ENCODE peak calls at places on chromosomes 3 and 15, in four cellular contexts. R is iPS DF 6.9; G is sigmoid colon; W is CD8-positive, alpha-beta memory T cell. F is an unnamed sample. For H3K4me1, the result is how much of the 10 kb centered on the place peaks cover.

GRCh38 chr15:41115088-41115651 is 910 bp downstream of the INO80 start:
- DNase-seq in R (peak), G (no peak), W (peak), F (no peak)

GRCh38 chr3:194128202-194128907 is 7.6 kb upstream of the HES1 start:
- DNase-seq in R (no peak), G (no peak), W (no peak), F (no peak)

GRCh38 chr3:4774531-4774930 is 204.7 kb upstream of the BHLHE40 start:
- DNase-seq in R (no peak), G (no peak), W (no peak), F (no peak)

GRCh38 chr3:46334911-46335478 is 18.9 kb upstream of the CCR2 start:
- DNase-seq in R (no peak), G (no peak), W (no peak), F (no peak)

GRCh38 chr15:83926116-83926515 is 272.2 kb downstream of the ADAMTSL3 start:
- DNase-seq in R (no peak), G (no peak), W (no peak), F (no peak)

GRCh38 chr3:48897401-48898376 is 993 bp downstream of the SLC25A20 start:
- DNase-seq in R (no peak), G (no peak), W (peak), F (peak)

GRCh38 chr3:171172070-171172469 is 145.6 kb upstream of the SLC2A2 start:
- DNase-seq in R (no peak), G (no peak), W (no peak), F (no peak)

GRCh38 chr15:57335326-57336118 is 40.8 kb upstream of the CGNL1 start:
- DNase-seq in R (no peak), G (no peak), W (no peak), F (no peak)

GRCh38 chr3:48215876-48216275 is 7.4 kb upstream of the CAMP start:
- DNase-seq in R (no peak), G (peak), W (no peak), F (no peak)

GRCh38 chr3:39143051-39143885 is 10.1 kb downstream of the CSRNP1 start:
- DNase-seq in R (no peak), G (peak), W (no peak), F (no peak)

GRCh38 chr15:62165029-62165792 is at the start of gene C2CD4B:
- DNase-seq in R (no peak), G (no peak), W (no peak), F (no peak)

GRCh38 chr3:196537319-196537984 is 22.3 kb upstream of the SMCO1 start:
- DNase-seq in R (no peak), G (no peak), W (peak), F (peak)

GRCh38 chr15:63933522-63933921 is 99.8 kb upstream of the HERC1 start:
- DNase-seq in R (no peak), G (no peak), W (no peak), F (no peak)

GRCh38 chr3:149442845-149443544 is 31.5 kb upstream of the TM4SF4 start:
- DNase-seq in R (no peak), G (no peak), W (no peak), F (no peak)

GRCh38 chr3:44104668-44105321 is 136.9 kb upstream of the TOPAZ1 start:
- DNase-seq in R (no peak), G (no peak), W (no peak), F (no peak)

GRCh38 chr3:16841906-16842709 is 42.6 kb upstream of the PLCL2 start:
- DNase-seq in R (no peak), G (peak), W (peak), F (peak)

GRCh38 chr3:137769321-137770065 is 5.4 kb downstream of the SOX14 start:
- DNase-seq in R (no peak), G (no peak), W (no peak), F (no peak)

GRCh38 chr3:197335428-197336132 is 37.2 kb upstream of the DLG1 start:
- DNase-seq in R (no peak), G (no peak), W (no peak), F (no peak)

GRCh38 chr3:139934557-139935070 is 371 bp upstream of the CLSTN2 start:
- DNase-seq in R (peak), G (peak), W (no peak), F (no peak)

GRCh38 chr3:113151475-113152031 is 59.8 kb upstream of the BOC start:
- DNase-seq in R (no peak), G (peak), W (no peak), F (no peak)

GRCh38 chr3:44198265-44198956 is 43.3 kb upstream of the TOPAZ1 start:
- DNase-seq in R (peak), G (no peak), W (peak), F (peak)

GRCh38 chr15:53880353-53880752 is 97.9 kb upstream of the UNC13C start:
- DNase-seq in R (no peak), G (no peak), W (no peak), F (no peak)

GRCh38 chr3:194565597-194566190 is 67.5 kb downstream of the TMEM44 start:
- DNase-seq in R (no peak), G (no peak), W (no peak), F (no peak)

GRCh38 chr3:140941090-140941433 is 574 bp upstream of the SLC25A36 start:
- DNase-seq in R (no peak), G (no peak), W (no peak), F (no peak)

GRCh38 chr3:131083190-131083863 is 56.6 kb downstream of the NEK11 start:
- DNase-seq in R (no peak), G (peak), W (no peak), F (no peak)

GRCh38 chr3:196707566-196707965 is 4.5 kb downstream of the CEP19 start:
- DNase-seq in R (no peak), G (no peak), W (no peak), F (no peak)

GRCh38 chr15:95845862-95846515 is 484.5 kb upstream of the NR2F2 start:
- DNase-seq in R (no peak), G (no peak), W (no peak), F (no peak)

GRCh38 chr3:152399374-152399773 is 130.6 kb downstream of the MBNL1 start:
- DNase-seq in R (no peak), G (no peak), W (no peak), F (no peak)

GRCh38 chr3:152396867-152397266 is 128.1 kb downstream of the MBNL1 start:
- DNase-seq in R (no peak), G (no peak), W (no peak), F (no peak)

GRCh38 chr3:152395764-152396163 is 127.0 kb downstream of the MBNL1 start:
- DNase-seq in R (no peak), G (no peak), W (no peak), F (no peak)

GRCh38 chr3:152400912-152401311 is 132.2 kb downstream of the MBNL1 start:
- DNase-seq in R (no peak), G (no peak), W (no peak), F (no peak)

DNA sequence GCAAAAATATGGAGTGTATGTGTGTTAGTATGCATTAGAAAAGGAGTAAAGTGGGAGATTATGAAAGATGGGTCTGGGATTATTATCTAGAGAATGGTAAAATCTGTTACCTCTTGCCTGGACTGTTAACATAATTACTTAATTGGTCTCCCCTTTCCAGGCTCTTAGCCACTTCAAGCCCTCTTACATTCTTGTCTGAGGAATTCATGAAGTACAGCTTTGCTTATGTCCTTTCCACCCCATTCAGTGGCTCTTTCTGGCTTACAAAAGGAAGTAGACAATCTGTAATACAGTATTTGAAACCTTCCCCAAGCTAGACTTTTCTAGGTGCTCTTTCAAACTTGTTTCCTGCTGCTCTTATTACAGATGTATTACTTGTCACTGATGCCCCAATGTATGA is 129.8 kb downstream of the MBNL1 start:
- DNase-seq in R (no peak), G (no peak), W (no peak), F (no peak)
- H3K4me1 ChIP-seq in R (under half), G (half or more), W (half or more), F (under half)

GRCh38 chr3:29758108-29759020 is 477.5 kb downstream of the RBMS3 start:
- DNase-seq in R (no peak), G (no peak), W (no peak), F (no peak)

GRCh38 chr3:29759443-29760033 is 478.7 kb downstream of the RBMS3 start:
- DNase-seq in R (no peak), G (no peak), W (no peak), F (no peak)

GRCh38 chr3:29757054-29757777 is 476.3 kb downstream of the RBMS3 start:
- DNase-seq in R (no peak), G (no peak), W (no peak), F (no peak)

GRCh38 chr3:29755416-29755815 is 474.5 kb downstream of the RBMS3 start:
- DNase-seq in R (no peak), G (no peak), W (no peak), F (no peak)

GRCh38 chr3:29759021-29759359 is 478.1 kb downstream of the RBMS3 start:
- DNase-seq in R (no peak), G (no peak), W (no peak), F (no peak)
- H3K4me1 ChIP-seq in R (under half), G (under half), W (under half), F (under half)

GRCh38 chr3:129317876-129318275 is 39.2 kb downstream of the HMCES start:
- DNase-seq in R (no peak), G (no peak), W (no peak), F (no peak)
- H3K4me1 ChIP-seq in R (under half), G (under half), W (under half), F (under half)

DNA sequence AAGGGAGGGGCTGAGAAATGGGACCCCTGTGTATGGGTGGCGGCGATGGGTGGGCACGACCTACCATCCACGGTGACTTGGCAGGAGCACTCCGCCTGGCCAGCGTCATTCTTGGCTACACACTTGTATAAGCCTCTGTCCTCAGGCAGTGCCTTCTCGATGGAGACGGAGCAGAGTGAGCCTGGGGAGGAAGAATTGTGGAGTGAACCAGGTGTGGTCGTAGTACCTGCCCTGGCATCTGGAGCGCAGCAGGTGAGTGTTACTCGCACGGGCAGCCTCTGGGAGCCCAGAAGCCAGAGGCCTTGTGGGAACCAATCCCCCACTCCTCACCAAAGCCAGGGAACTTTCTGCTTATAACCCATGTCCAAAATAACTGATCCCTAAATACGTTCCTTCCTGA is 107.8 kb upstream of the HACD2 start:
- DNase-seq in R (no peak), G (no peak), W (no peak), F (no peak)
- H3K4me1 ChIP-seq in R (under half), G (half or more), W (under half), F (under half)

DNA sequence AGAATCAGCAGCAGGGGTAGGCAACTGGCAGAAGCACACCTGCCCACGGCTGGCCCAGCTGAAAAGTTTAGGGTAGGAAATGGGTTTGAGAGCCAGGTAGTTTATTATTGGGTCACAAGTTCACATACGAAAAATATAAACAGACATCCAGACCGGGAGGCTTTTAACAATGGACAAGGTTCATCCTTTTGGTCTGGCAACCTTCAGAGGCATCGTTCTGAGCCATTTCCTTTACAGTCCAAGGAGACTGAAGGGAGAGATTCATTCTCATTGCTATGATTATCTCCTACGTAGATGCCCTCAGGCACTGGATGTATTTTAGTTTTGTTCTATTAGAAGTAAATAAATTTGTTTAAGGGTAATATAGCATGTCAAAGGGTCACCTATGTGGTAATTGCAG is 248.0 kb upstream of the THBS1 start:
- DNase-seq in R (no peak), G (no peak), W (no peak), F (no peak)
- H3K4me1 ChIP-seq in R (under half), G (under half), W (under half), F (under half)

DNA sequence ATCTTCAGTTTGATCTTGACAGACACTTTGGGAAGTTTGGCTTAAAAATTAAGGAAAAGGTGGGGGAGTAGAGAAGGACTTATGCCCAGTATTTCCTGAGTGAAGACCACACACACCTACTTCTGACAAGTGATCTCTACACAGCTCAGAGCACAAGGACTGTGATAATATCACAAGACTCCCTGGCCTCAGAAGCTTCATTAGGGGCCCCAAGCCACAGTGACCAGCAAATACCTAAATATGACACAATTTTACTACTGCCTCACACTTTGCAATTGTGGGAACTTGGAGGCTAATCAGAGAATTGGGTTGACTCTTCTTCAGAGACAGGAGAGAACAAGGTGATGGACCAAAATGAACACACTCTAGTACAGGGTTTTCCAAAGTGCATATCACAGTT is 2.6 kb downstream of the ILDR1 start:
- DNase-seq in R (no peak), G (no peak), W (no peak), F (no peak)
- H3K4me1 ChIP-seq in R (under half), G (under half), W (under half), F (under half)

GRCh38 chr3:42088803-42089520 is 2.2 kb upstream of the TRAK1 start:
- DNase-seq in R (no peak), G (no peak), W (no peak), F (no peak)
- H3K4me1 ChIP-seq in R (under half), G (under half), W (under half), F (under half)

GRCh38 chr15:74863239-74864056 is 9.7 kb downstream of the SCAMP2 start:
- DNase-seq in R (no peak), G (no peak), W (no peak), F (no peak)
- H3K4me1 ChIP-seq in R (under half), G (under half), W (half or more), F (under half)

DNA sequence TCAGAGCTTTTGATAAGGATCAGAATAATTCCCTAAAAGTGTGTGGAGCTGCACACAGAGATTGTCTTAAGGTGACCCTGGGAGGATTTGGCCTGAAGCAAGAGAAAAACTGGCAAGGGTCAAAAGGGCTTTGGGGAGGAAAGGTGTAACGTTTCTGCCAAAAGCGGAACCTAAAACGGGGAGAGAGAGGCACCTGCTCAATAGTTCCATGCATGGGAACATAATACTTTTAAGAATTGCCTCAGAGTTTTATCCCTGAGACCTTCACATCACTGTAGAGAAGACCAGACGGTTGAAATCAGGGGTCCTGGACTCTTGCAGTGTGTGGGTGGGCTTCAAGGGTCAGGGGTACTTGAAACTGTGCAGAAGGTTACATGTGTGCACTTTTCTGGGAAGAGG is 6.0 kb downstream of the ZNF710 start:
- DNase-seq in R (no peak), G (no peak), W (no peak), F (no peak)
- H3K4me1 ChIP-seq in R (under half), G (under half), W (under half), F (under half)